ENCODE peak calls at places on chromosomes 4 and X, in eight cellular contexts. One of them, this sample, is unnamed.

GRCh38 chrX:20309796-20310195 is 43.1 kb upstream of the RPS6KA3 start:
- DNase-seq in CD8-positive, alpha-beta T cell: no peak
- DNase-seq in DND-41: no peak
- DNase-seq in stimulated activated CD4-positive, alpha-beta T cell treated with anti-CD3 and anti-CD28 coated beads, Interleukin-15, amount 100 ng/mL, for 1 hour: no peak
- DNase-seq in AG09309: no peak
- DNase-seq in ELF-1: no peak
- DNase-seq in NCI-H345: no peak
- DNase-seq in stimulated activated CD8-positive, alpha-beta memory T cell treated with anti-CD3 and anti-CD28 coated beads, Interleukin-4, amount 100 ng/mL, for 4 hours: no peak
- DNase-seq in this sample: no peak

GRCh38 chrX:131445955-131446354 is 97.9 kb upstream of the OR13H1 start:
- DNase-seq in DND-41: no peak
- DNase-seq in ELF-1: no peak
- DNase-seq in stimulated activated CD8-positive, alpha-beta memory T cell treated with anti-CD3 and anti-CD28 coated beads, Interleukin-4, amount 100 ng/mL, for 4 hours: no peak
- DNase-seq in CD8-positive, alpha-beta T cell: no peak
- DNase-seq in AG09309: no peak
- DNase-seq in NCI-H345: no peak
- DNase-seq in stimulated activated CD4-positive, alpha-beta T cell treated with anti-CD3 and anti-CD28 coated beads, Interleukin-15, amount 100 ng/mL, for 1 hour: no peak
- DNase-seq in this sample: no peak

GRCh38 chr4:4182835-4183568 is 43.7 kb downstream of the OTOP1 start:
- DNase-seq in AG09309: no peak
- DNase-seq in CD8-positive, alpha-beta T cell: no peak
- DNase-seq in stimulated activated CD4-positive, alpha-beta T cell treated with anti-CD3 and anti-CD28 coated beads, Interleukin-15, amount 100 ng/mL, for 1 hour: no peak
- DNase-seq in NCI-H345: no peak
- DNase-seq in ELF-1: peak; percentile 64
- DNase-seq in DND-41: peak; percentile 41
- DNase-seq in stimulated activated CD8-positive, alpha-beta memory T cell treated with anti-CD3 and anti-CD28 coated beads, Interleukin-4, amount 100 ng/mL, for 4 hours: no peak
- DNase-seq in this sample: peak; percentile 62

GRCh38 chr4:147739239-147739823 is 7.4 kb downstream of the ARHGAP10 start:
- DNase-seq in DND-41: no peak
- DNase-seq in stimulated activated CD4-positive, alpha-beta T cell treated with anti-CD3 and anti-CD28 coated beads, Interleukin-15, amount 100 ng/mL, for 1 hour: no peak
- DNase-seq in AG09309: no peak
- DNase-seq in CD8-positive, alpha-beta T cell: no peak
- DNase-seq in stimulated activated CD8-positive, alpha-beta memory T cell treated with anti-CD3 and anti-CD28 coated beads, Interleukin-4, amount 100 ng/mL, for 4 hours: no peak
- DNase-seq in NCI-H345: no peak
- DNase-seq in ELF-1: no peak
- DNase-seq in this sample: no peak

GRCh38 chr4:3111461-3111860 is 37.0 kb downstream of the HTT start:
- DNase-seq in ELF-1: peak; percentile 14
- DNase-seq in NCI-H345: no peak
- DNase-seq in CD8-positive, alpha-beta T cell: no peak
- DNase-seq in DND-41: no peak
- DNase-seq in stimulated activated CD4-positive, alpha-beta T cell treated with anti-CD3 and anti-CD28 coated beads, Interleukin-15, amount 100 ng/mL, for 1 hour: no peak
- DNase-seq in stimulated activated CD8-positive, alpha-beta memory T cell treated with anti-CD3 and anti-CD28 coated beads, Interleukin-4, amount 100 ng/mL, for 4 hours: no peak
- DNase-seq in AG09309: no peak
- DNase-seq in this sample: peak; percentile 21

GRCh38 chr4:38099908-38100407 is 139.8 kb downstream of the PTTG2 start:
- DNase-seq in CD8-positive, alpha-beta T cell: no peak
- DNase-seq in AG09309: peak; percentile 92
- DNase-seq in stimulated activated CD8-positive, alpha-beta memory T cell treated with anti-CD3 and anti-CD28 coated beads, Interleukin-4, amount 100 ng/mL, for 4 hours: no peak
- DNase-seq in NCI-H345: no peak
- DNase-seq in stimulated activated CD4-positive, alpha-beta T cell treated with anti-CD3 and anti-CD28 coated beads, Interleukin-15, amount 100 ng/mL, for 1 hour: no peak
- DNase-seq in ELF-1: no peak
- DNase-seq in DND-41: no peak
- DNase-seq in this sample: no peak

GRCh38 chr4:8761167-8761823 is 110.3 kb downstream of the HMX1 start:
- DNase-seq in AG09309: no peak
- DNase-seq in stimulated activated CD8-positive, alpha-beta memory T cell treated with anti-CD3 and anti-CD28 coated beads, Interleukin-4, amount 100 ng/mL, for 4 hours: no peak
- DNase-seq in stimulated activated CD4-positive, alpha-beta T cell treated with anti-CD3 and anti-CD28 coated beads, Interleukin-15, amount 100 ng/mL, for 1 hour: no peak
- DNase-seq in DND-41: no peak
- DNase-seq in NCI-H345: no peak
- DNase-seq in ELF-1: peak; percentile 69
- DNase-seq in CD8-positive, alpha-beta T cell: no peak
- DNase-seq in this sample: no peak

GRCh38 chrX:15465896-15466651 is 27.1 kb downstream of the PIR start:
- DNase-seq in stimulated activated CD8-positive, alpha-beta memory T cell treated with anti-CD3 and anti-CD28 coated beads, Interleukin-4, amount 100 ng/mL, for 4 hours: no peak
- DNase-seq in stimulated activated CD4-positive, alpha-beta T cell treated with anti-CD3 and anti-CD28 coated beads, Interleukin-15, amount 100 ng/mL, for 1 hour: no peak
- DNase-seq in DND-41: no peak
- DNase-seq in NCI-H345: no peak
- DNase-seq in AG09309: no peak
- DNase-seq in ELF-1: peak; percentile 53
- DNase-seq in CD8-positive, alpha-beta T cell: no peak
- DNase-seq in this sample: no peak

GRCh38 chrX:55867254-55867653 is 149.7 kb downstream of the RRAGB start:
- DNase-seq in DND-41: no peak
- DNase-seq in CD8-positive, alpha-beta T cell: no peak
- DNase-seq in stimulated activated CD4-positive, alpha-beta T cell treated with anti-CD3 and anti-CD28 coated beads, Interleukin-15, amount 100 ng/mL, for 1 hour: no peak
- DNase-seq in stimulated activated CD8-positive, alpha-beta memory T cell treated with anti-CD3 and anti-CD28 coated beads, Interleukin-4, amount 100 ng/mL, for 4 hours: no peak
- DNase-seq in NCI-H345: no peak
- DNase-seq in ELF-1: no peak
- DNase-seq in AG09309: no peak
- DNase-seq in this sample: peak; percentile 17

GRCh38 chr4:16969696-16970135 is 71.3 kb upstream of the LDB2 start:
- DNase-seq in CD8-positive, alpha-beta T cell: no peak
- DNase-seq in DND-41: no peak
- DNase-seq in NCI-H345: no peak
- DNase-seq in AG09309: no peak
- DNase-seq in ELF-1: no peak
- DNase-seq in stimulated activated CD4-positive, alpha-beta T cell treated with anti-CD3 and anti-CD28 coated beads, Interleukin-15, amount 100 ng/mL, for 1 hour: no peak
- DNase-seq in stimulated activated CD8-positive, alpha-beta memory T cell treated with anti-CD3 and anti-CD28 coated beads, Interleukin-4, amount 100 ng/mL, for 4 hours: no peak
- DNase-seq in this sample: no peak

GRCh38 chrX:97672138-97672537 is 788.4 kb downstream of the RPA4 start:
- DNase-seq in CD8-positive, alpha-beta T cell: no peak
- DNase-seq in stimulated activated CD8-positive, alpha-beta memory T cell treated with anti-CD3 and anti-CD28 coated beads, Interleukin-4, amount 100 ng/mL, for 4 hours: no peak
- DNase-seq in ELF-1: no peak
- DNase-seq in DND-41: no peak
- DNase-seq in stimulated activated CD4-positive, alpha-beta T cell treated with anti-CD3 and anti-CD28 coated beads, Interleukin-15, amount 100 ng/mL, for 1 hour: no peak
- DNase-seq in AG09309: no peak
- DNase-seq in NCI-H345: peak; percentile 92
- DNase-seq in this sample: no peak

GRCh38 chrX:34810364-34810763 is 132.2 kb upstream of the FAM47B start:
- DNase-seq in CD8-positive, alpha-beta T cell: no peak
- DNase-seq in NCI-H345: no peak
- DNase-seq in DND-41: no peak
- DNase-seq in ELF-1: no peak
- DNase-seq in stimulated activated CD4-positive, alpha-beta T cell treated with anti-CD3 and anti-CD28 coated beads, Interleukin-15, amount 100 ng/mL, for 1 hour: no peak
- DNase-seq in stimulated activated CD8-positive, alpha-beta memory T cell treated with anti-CD3 and anti-CD28 coated beads, Interleukin-4, amount 100 ng/mL, for 4 hours: no peak
- DNase-seq in AG09309: no peak
- DNase-seq in this sample: no peak

GRCh38 chr4:153223935-153224334 is 19.7 kb downstream of the TRIM2 start:
- DNase-seq in AG09309: no peak
- DNase-seq in stimulated activated CD4-positive, alpha-beta T cell treated with anti-CD3 and anti-CD28 coated beads, Interleukin-15, amount 100 ng/mL, for 1 hour: no peak
- DNase-seq in NCI-H345: no peak
- DNase-seq in ELF-1: peak; percentile 23
- DNase-seq in stimulated activated CD8-positive, alpha-beta memory T cell treated with anti-CD3 and anti-CD28 coated beads, Interleukin-4, amount 100 ng/mL, for 4 hours: no peak
- DNase-seq in CD8-positive, alpha-beta T cell: no peak
- DNase-seq in DND-41: no peak
- DNase-seq in this sample: no peak

GRCh38 chrX:54134269-54134668 is 48.8 kb downstream of the FAM120C start:
- DNase-seq in CD8-positive, alpha-beta T cell: no peak
- DNase-seq in AG09309: no peak
- DNase-seq in stimulated activated CD4-positive, alpha-beta T cell treated with anti-CD3 and anti-CD28 coated beads, Interleukin-15, amount 100 ng/mL, for 1 hour: no peak
- DNase-seq in DND-41: no peak
- DNase-seq in stimulated activated CD8-positive, alpha-beta memory T cell treated with anti-CD3 and anti-CD28 coated beads, Interleukin-4, amount 100 ng/mL, for 4 hours: no peak
- DNase-seq in NCI-H345: no peak
- DNase-seq in ELF-1: no peak
- DNase-seq in this sample: no peak

GRCh38 chr4:17577660-17578481 is 873 bp downstream of the LAP3 start:
- DNase-seq in DND-41: peak; percentile 35
- DNase-seq in NCI-H345: no peak
- DNase-seq in CD8-positive, alpha-beta T cell: peak; percentile 19
- DNase-seq in stimulated activated CD8-positive, alpha-beta memory T cell treated with anti-CD3 and anti-CD28 coated beads, Interleukin-4, amount 100 ng/mL, for 4 hours: no peak
- DNase-seq in AG09309: no peak
- DNase-seq in ELF-1: no peak
- DNase-seq in stimulated activated CD4-positive, alpha-beta T cell treated with anti-CD3 and anti-CD28 coated beads, Interleukin-15, amount 100 ng/mL, for 1 hour: no peak
- DNase-seq in this sample: peak; percentile 61

GRCh38 chrX:119624951-119625668 is 18.9 kb upstream of the NKRF start:
- DNase-seq in DND-41: no peak
- DNase-seq in CD8-positive, alpha-beta T cell: no peak
- DNase-seq in AG09309: no peak
- DNase-seq in ELF-1: no peak
- DNase-seq in stimulated activated CD4-positive, alpha-beta T cell treated with anti-CD3 and anti-CD28 coated beads, Interleukin-15, amount 100 ng/mL, for 1 hour: no peak
- DNase-seq in stimulated activated CD8-positive, alpha-beta memory T cell treated with anti-CD3 and anti-CD28 coated beads, Interleukin-4, amount 100 ng/mL, for 4 hours: no peak
- DNase-seq in NCI-H345: no peak
- DNase-seq in this sample: no peak

GRCh38 chr4:24917076-24917856 is 4.4 kb upstream of the CCDC149 start:
- DNase-seq in stimulated activated CD8-positive, alpha-beta memory T cell treated with anti-CD3 and anti-CD28 coated beads, Interleukin-4, amount 100 ng/mL, for 4 hours: no peak
- DNase-seq in AG09309: no peak
- DNase-seq in NCI-H345: no peak
- DNase-seq in stimulated activated CD4-positive, alpha-beta T cell treated with anti-CD3 and anti-CD28 coated beads, Interleukin-15, amount 100 ng/mL, for 1 hour: no peak
- DNase-seq in ELF-1: peak; percentile 57
- DNase-seq in DND-41: no peak
- DNase-seq in CD8-positive, alpha-beta T cell: no peak
- DNase-seq in this sample: no peak

GRCh38 chr4:39279416-39279815 is 86.7 kb downstream of the RFC1 start:
- DNase-seq in AG09309: no peak
- DNase-seq in NCI-H345: no peak
- DNase-seq in stimulated activated CD4-positive, alpha-beta T cell treated with anti-CD3 and anti-CD28 coated beads, Interleukin-15, amount 100 ng/mL, for 1 hour: no peak
- DNase-seq in stimulated activated CD8-positive, alpha-beta memory T cell treated with anti-CD3 and anti-CD28 coated beads, Interleukin-4, amount 100 ng/mL, for 4 hours: no peak
- DNase-seq in ELF-1: no peak
- DNase-seq in DND-41: no peak
- DNase-seq in CD8-positive, alpha-beta T cell: no peak
- DNase-seq in this sample: no peak

GRCh38 chr4:15042529-15043167 is 40.4 kb downstream of the CPEB2 start:
- DNase-seq in DND-41: no peak
- DNase-seq in NCI-H345: no peak
- DNase-seq in stimulated activated CD8-positive, alpha-beta memory T cell treated with anti-CD3 and anti-CD28 coated beads, Interleukin-4, amount 100 ng/mL, for 4 hours: no peak
- DNase-seq in AG09309: no peak
- DNase-seq in stimulated activated CD4-positive, alpha-beta T cell treated with anti-CD3 and anti-CD28 coated beads, Interleukin-15, amount 100 ng/mL, for 1 hour: no peak
- DNase-seq in CD8-positive, alpha-beta T cell: no peak
- DNase-seq in ELF-1: no peak
- DNase-seq in this sample: peak; percentile 11

GRCh38 chrX:9378980-9379696 is 85.7 kb upstream of the TBL1X start:
- DNase-seq in stimulated activated CD8-positive, alpha-beta memory T cell treated with anti-CD3 and anti-CD28 coated beads, Interleukin-4, amount 100 ng/mL, for 4 hours: no peak
- DNase-seq in NCI-H345: no peak
- DNase-seq in stimulated activated CD4-positive, alpha-beta T cell treated with anti-CD3 and anti-CD28 coated beads, Interleukin-15, amount 100 ng/mL, for 1 hour: no peak
- DNase-seq in AG09309: no peak
- DNase-seq in DND-41: peak; percentile 23
- DNase-seq in ELF-1: no peak
- DNase-seq in CD8-positive, alpha-beta T cell: no peak
- DNase-seq in this sample: no peak

GRCh38 chr4:66959207-66959606 is 586.1 kb downstream of the CENPC start:
- DNase-seq in NCI-H345: no peak
- DNase-seq in AG09309: no peak
- DNase-seq in CD8-positive, alpha-beta T cell: no peak
- DNase-seq in ELF-1: no peak
- DNase-seq in stimulated activated CD8-positive, alpha-beta memory T cell treated with anti-CD3 and anti-CD28 coated beads, Interleukin-4, amount 100 ng/mL, for 4 hours: no peak
- DNase-seq in stimulated activated CD4-positive, alpha-beta T cell treated with anti-CD3 and anti-CD28 coated beads, Interleukin-15, amount 100 ng/mL, for 1 hour: no peak
- DNase-seq in DND-41: no peak
- DNase-seq in this sample: no peak

GRCh38 chr4:101277661-101278060 is 69.7 kb downstream of the PPP3CA start:
- DNase-seq in CD8-positive, alpha-beta T cell: no peak
- DNase-seq in ELF-1: no peak
- DNase-seq in DND-41: no peak
- DNase-seq in NCI-H345: no peak
- DNase-seq in stimulated activated CD8-positive, alpha-beta memory T cell treated with anti-CD3 and anti-CD28 coated beads, Interleukin-4, amount 100 ng/mL, for 4 hours: no peak
- DNase-seq in stimulated activated CD4-positive, alpha-beta T cell treated with anti-CD3 and anti-CD28 coated beads, Interleukin-15, amount 100 ng/mL, for 1 hour: no peak
- DNase-seq in AG09309: peak; percentile 18
- DNase-seq in this sample: peak; percentile 18

GRCh38 chr4:99808260-99808857 is 8.3 kb upstream of the DAPP1 start:
- DNase-seq in DND-41: peak; percentile 24
- DNase-seq in ELF-1: peak; percentile 79
- DNase-seq in NCI-H345: peak; percentile 45
- DNase-seq in CD8-positive, alpha-beta T cell: peak; percentile 53
- DNase-seq in stimulated activated CD8-positive, alpha-beta memory T cell treated with anti-CD3 and anti-CD28 coated beads, Interleukin-4, amount 100 ng/mL, for 4 hours: peak; percentile 47
- DNase-seq in AG09309: no peak
- DNase-seq in stimulated activated CD4-positive, alpha-beta T cell treated with anti-CD3 and anti-CD28 coated beads, Interleukin-15, amount 100 ng/mL, for 1 hour: peak; percentile 34
- DNase-seq in this sample: peak; percentile 74

GRCh38 chrX:46477435-46477834 is 67.8 kb downstream of the ZNF674 start:
- DNase-seq in stimulated activated CD8-positive, alpha-beta memory T cell treated with anti-CD3 and anti-CD28 coated beads, Interleukin-4, amount 100 ng/mL, for 4 hours: no peak
- DNase-seq in NCI-H345: no peak
- DNase-seq in ELF-1: no peak
- DNase-seq in stimulated activated CD4-positive, alpha-beta T cell treated with anti-CD3 and anti-CD28 coated beads, Interleukin-15, amount 100 ng/mL, for 1 hour: no peak
- DNase-seq in DND-41: no peak
- DNase-seq in AG09309: no peak
- DNase-seq in CD8-positive, alpha-beta T cell: no peak
- DNase-seq in this sample: no peak

GRCh38 chr4:26789208-26789607 is 71.4 kb upstream of the STIM2 start:
- DNase-seq in stimulated activated CD4-positive, alpha-beta T cell treated with anti-CD3 and anti-CD28 coated beads, Interleukin-15, amount 100 ng/mL, for 1 hour: no peak
- DNase-seq in AG09309: no peak
- DNase-seq in stimulated activated CD8-positive, alpha-beta memory T cell treated with anti-CD3 and anti-CD28 coated beads, Interleukin-4, amount 100 ng/mL, for 4 hours: no peak
- DNase-seq in ELF-1: no peak
- DNase-seq in CD8-positive, alpha-beta T cell: no peak
- DNase-seq in DND-41: no peak
- DNase-seq in NCI-H345: no peak
- DNase-seq in this sample: no peak

GRCh38 chr4:176313596-176314341 is 6.0 kb upstream of the SPCS3 start:
- DNase-seq in DND-41: no peak
- DNase-seq in stimulated activated CD4-positive, alpha-beta T cell treated with anti-CD3 and anti-CD28 coated beads, Interleukin-15, amount 100 ng/mL, for 1 hour: no peak
- DNase-seq in AG09309: peak; percentile 5
- DNase-seq in stimulated activated CD8-positive, alpha-beta memory T cell treated with anti-CD3 and anti-CD28 coated beads, Interleukin-4, amount 100 ng/mL, for 4 hours: no peak
- DNase-seq in CD8-positive, alpha-beta T cell: no peak
- DNase-seq in NCI-H345: no peak
- DNase-seq in ELF-1: no peak
- DNase-seq in this sample: no peak

GRCh38 chr4:5036239-5036638 is 15.0 kb upstream of the STK32B start:
- DNase-seq in DND-41: no peak
- DNase-seq in stimulated activated CD8-positive, alpha-beta memory T cell treated with anti-CD3 and anti-CD28 coated beads, Interleukin-4, amount 100 ng/mL, for 4 hours: no peak
- DNase-seq in CD8-positive, alpha-beta T cell: no peak
- DNase-seq in stimulated activated CD4-positive, alpha-beta T cell treated with anti-CD3 and anti-CD28 coated beads, Interleukin-15, amount 100 ng/mL, for 1 hour: no peak
- DNase-seq in AG09309: peak; percentile 59
- DNase-seq in ELF-1: no peak
- DNase-seq in NCI-H345: no peak
- DNase-seq in this sample: peak; percentile 18